ENCODE peak calls at places on chromosomes 12 and 14, in four cellular contexts. One of them, this sample, is unnamed.

GRCh38 chr14:102554835-102555819 is 37.3 kb upstream of the RCOR1 start:
- ATAC-seq in T-cell: peak
- ATAC-seq in right lobe of liver: peak
- ATAC-seq in lung: peak
- ATAC-seq in this sample: no peak

GRCh38 chr14:99479903-99480855 is 480 bp downstream of the SETD3 start:
- ATAC-seq in lung: peak
- ATAC-seq in right lobe of liver: no peak
- ATAC-seq in T-cell: no peak
- ATAC-seq in this sample: peak

GRCh38 chr12:12622418-12622817 is 10.7 kb downstream of the CREBL2 start:
- ATAC-seq in T-cell: peak
- ATAC-seq in lung: no peak
- ATAC-seq in right lobe of liver: no peak
- ATAC-seq in this sample: no peak

GRCh38 chr12:57563358-57563757 is 13.5 kb downstream of the KIF5A start:
- ATAC-seq in right lobe of liver: no peak
- ATAC-seq in lung: no peak
- ATAC-seq in T-cell: no peak
- ATAC-seq in this sample: no peak

GRCh38 chr12:68303850-68304249 is 28.3 kb downstream of the MDM1 start:
- ATAC-seq in right lobe of liver: no peak
- ATAC-seq in T-cell: no peak
- ATAC-seq in lung: no peak
- ATAC-seq in this sample: no peak

GRCh38 chr14:77007975-77008421 is 20.5 kb downstream of the IRF2BPL start:
- ATAC-seq in right lobe of liver: peak
- ATAC-seq in lung: peak
- ATAC-seq in T-cell: no peak
- ATAC-seq in this sample: peak

GRCh38 chr14:105665247-105665950 is 139.0 kb downstream of the TMEM121 start:
- ATAC-seq in lung: no peak
- ATAC-seq in T-cell: no peak
- ATAC-seq in right lobe of liver: peak
- ATAC-seq in this sample: no peak

GRCh38 chr12:57781241-57781640 is 1.3 kb upstream of the TSFM start:
- ATAC-seq in right lobe of liver: no peak
- ATAC-seq in T-cell: peak
- ATAC-seq in lung: no peak
- ATAC-seq in this sample: no peak

GRCh38 chr14:91866061-91866460 is 1.3 kb downstream of the TC2N start:
- ATAC-seq in right lobe of liver: no peak
- ATAC-seq in lung: no peak
- ATAC-seq in T-cell: no peak
- ATAC-seq in this sample: no peak

GRCh38 chr12:47383942-47384341 is 304.2 kb upstream of the AMIGO2 start:
- ATAC-seq in T-cell: no peak
- ATAC-seq in lung: no peak
- ATAC-seq in right lobe of liver: peak
- ATAC-seq in this sample: no peak

GRCh38 chr12:57031228-57031670 is 14.9 kb upstream of the TAC3 start:
- ATAC-seq in lung: no peak
- ATAC-seq in right lobe of liver: no peak
- ATAC-seq in T-cell: peak
- ATAC-seq in this sample: no peak

GRCh38 chr12:24742378-24742777 is 206.5 kb downstream of the BCAT1 start:
- ATAC-seq in lung: peak
- ATAC-seq in T-cell: no peak
- ATAC-seq in right lobe of liver: peak
- ATAC-seq in this sample: no peak

GRCh38 chr14:103188691-103189480 is 65.6 kb downstream of the TNFAIP2 start:
- ATAC-seq in T-cell: peak
- ATAC-seq in lung: peak
- ATAC-seq in right lobe of liver: peak
- ATAC-seq in this sample: peak

GRCh38 chr14:68261092-68261842 is 441.7 kb downstream of the RAD51B start:
- ATAC-seq in right lobe of liver: peak
- ATAC-seq in T-cell: peak
- ATAC-seq in lung: no peak
- ATAC-seq in this sample: no peak

GRCh38 chr12:65266408-65266807 is 12.1 kb upstream of the MSRB3 start:
- ATAC-seq in T-cell: no peak
- ATAC-seq in lung: no peak
- ATAC-seq in right lobe of liver: no peak
- ATAC-seq in this sample: no peak

GRCh38 chr12:41777064-41777790 is 367.4 kb downstream of the GXYLT1 start:
- ATAC-seq in lung: no peak
- ATAC-seq in right lobe of liver: no peak
- ATAC-seq in T-cell: no peak
- ATAC-seq in this sample: peak

GRCh38 chr14:88470542-88471440 is 84.0 kb downstream of the PTPN21 start:
- ATAC-seq in lung: no peak
- ATAC-seq in T-cell: no peak
- ATAC-seq in right lobe of liver: no peak
- ATAC-seq in this sample: no peak

GRCh38 chr12:107775093-107775721 is 703 bp downstream of the ASCL4 start:
- ATAC-seq in lung: no peak
- ATAC-seq in T-cell: peak
- ATAC-seq in right lobe of liver: peak
- ATAC-seq in this sample: peak

GRCh38 chr12:19048943-19049342 is 80.6 kb upstream of the PLEKHA5 start:
- ATAC-seq in lung: no peak
- ATAC-seq in right lobe of liver: no peak
- ATAC-seq in T-cell: peak
- ATAC-seq in this sample: peak

GRCh38 chr14:60195179-60195810 is 30.1 kb upstream of the DHRS7 start:
- ATAC-seq in right lobe of liver: peak
- ATAC-seq in lung: no peak
- ATAC-seq in T-cell: no peak
- ATAC-seq in this sample: peak